ENCODE peak calls at places on chromosomes 1 and 21, in seven cellular contexts. One of them, this sample, is unnamed.

GRCh38 chr1:171138973-171139372 is 46.1 kb upstream of the FMO2 start:
- DNase-seq in colonic mucosa: no peak
- DNase-seq in cardiac fibroblast: peak; percentile 35
- DNase-seq in pancreas: no peak
- DNase-seq in breast epithelium: no peak
- DNase-seq in left ventricle myocardium inferior: no peak
- DNase-seq in prostate gland: no peak
- DNase-seq in this sample: no peak

GRCh38 chr1:119974013-119974412 is 77.7 kb upstream of the ADAM30 start:
- DNase-seq in prostate gland: peak; percentile 57
- DNase-seq in pancreas: no peak
- DNase-seq in left ventricle myocardium inferior: no peak
- DNase-seq in colonic mucosa: no peak
- DNase-seq in breast epithelium: no peak
- DNase-seq in cardiac fibroblast: no peak
- DNase-seq in this sample: no peak

GRCh38 chr21:43767980-43768867 is 7.9 kb downstream of the CSTB start:
- DNase-seq in pancreas: no peak
- DNase-seq in breast epithelium: no peak
- DNase-seq in cardiac fibroblast: peak; percentile 91
- DNase-seq in colonic mucosa: peak; percentile 76
- DNase-seq in prostate gland: no peak
- DNase-seq in left ventricle myocardium inferior: no peak
- DNase-seq in this sample: no peak

GRCh38 chr1:212179394-212180076 is 105.7 kb upstream of the PPP2R5A start:
- DNase-seq in colonic mucosa: no peak
- DNase-seq in cardiac fibroblast: peak; percentile 93
- DNase-seq in breast epithelium: no peak
- DNase-seq in left ventricle myocardium inferior: no peak
- DNase-seq in pancreas: no peak
- DNase-seq in prostate gland: no peak
- DNase-seq in this sample: no peak

GRCh38 chr1:110638062-110638461 is 31.9 kb upstream of the KCNA2 start:
- DNase-seq in prostate gland: no peak
- DNase-seq in colonic mucosa: no peak
- DNase-seq in pancreas: no peak
- DNase-seq in cardiac fibroblast: no peak
- DNase-seq in left ventricle myocardium inferior: no peak
- DNase-seq in breast epithelium: no peak
- DNase-seq in this sample: no peak

GRCh38 chr21:27526451-27526850 is 559.6 kb upstream of the ADAMTS5 start:
- DNase-seq in left ventricle myocardium inferior: peak; percentile 23
- DNase-seq in pancreas: no peak
- DNase-seq in breast epithelium: no peak
- DNase-seq in colonic mucosa: no peak
- DNase-seq in cardiac fibroblast: peak; percentile 25
- DNase-seq in prostate gland: no peak
- DNase-seq in this sample: no peak

GRCh38 chr1:247482747-247483146 is 24.8 kb upstream of the OR2B11 start:
- DNase-seq in left ventricle myocardium inferior: no peak
- DNase-seq in prostate gland: no peak
- DNase-seq in cardiac fibroblast: no peak
- DNase-seq in pancreas: no peak
- DNase-seq in breast epithelium: no peak
- DNase-seq in colonic mucosa: no peak
- DNase-seq in this sample: no peak

GRCh38 chr1:94540440-94541174 is 952 bp downstream of the F3 start:
- DNase-seq in cardiac fibroblast: no peak
- DNase-seq in pancreas: no peak
- DNase-seq in colonic mucosa: peak; percentile 29
- DNase-seq in breast epithelium: no peak
- DNase-seq in left ventricle myocardium inferior: no peak
- DNase-seq in prostate gland: no peak
- DNase-seq in this sample: no peak

GRCh38 chr21:35252831-35253230 is 203.7 kb upstream of the RUNX1 start:
- DNase-seq in colonic mucosa: no peak
- DNase-seq in cardiac fibroblast: peak; percentile 83
- DNase-seq in prostate gland: no peak
- DNase-seq in left ventricle myocardium inferior: no peak
- DNase-seq in pancreas: no peak
- DNase-seq in breast epithelium: no peak
- DNase-seq in this sample: no peak

GRCh38 chr21:34363733-34364132 is at the start of gene KCNE2:
- DNase-seq in breast epithelium: peak; percentile 24
- DNase-seq in cardiac fibroblast: no peak
- DNase-seq in left ventricle myocardium inferior: no peak
- DNase-seq in prostate gland: no peak
- DNase-seq in pancreas: no peak
- DNase-seq in colonic mucosa: no peak
- DNase-seq in this sample: no peak

DNA sequence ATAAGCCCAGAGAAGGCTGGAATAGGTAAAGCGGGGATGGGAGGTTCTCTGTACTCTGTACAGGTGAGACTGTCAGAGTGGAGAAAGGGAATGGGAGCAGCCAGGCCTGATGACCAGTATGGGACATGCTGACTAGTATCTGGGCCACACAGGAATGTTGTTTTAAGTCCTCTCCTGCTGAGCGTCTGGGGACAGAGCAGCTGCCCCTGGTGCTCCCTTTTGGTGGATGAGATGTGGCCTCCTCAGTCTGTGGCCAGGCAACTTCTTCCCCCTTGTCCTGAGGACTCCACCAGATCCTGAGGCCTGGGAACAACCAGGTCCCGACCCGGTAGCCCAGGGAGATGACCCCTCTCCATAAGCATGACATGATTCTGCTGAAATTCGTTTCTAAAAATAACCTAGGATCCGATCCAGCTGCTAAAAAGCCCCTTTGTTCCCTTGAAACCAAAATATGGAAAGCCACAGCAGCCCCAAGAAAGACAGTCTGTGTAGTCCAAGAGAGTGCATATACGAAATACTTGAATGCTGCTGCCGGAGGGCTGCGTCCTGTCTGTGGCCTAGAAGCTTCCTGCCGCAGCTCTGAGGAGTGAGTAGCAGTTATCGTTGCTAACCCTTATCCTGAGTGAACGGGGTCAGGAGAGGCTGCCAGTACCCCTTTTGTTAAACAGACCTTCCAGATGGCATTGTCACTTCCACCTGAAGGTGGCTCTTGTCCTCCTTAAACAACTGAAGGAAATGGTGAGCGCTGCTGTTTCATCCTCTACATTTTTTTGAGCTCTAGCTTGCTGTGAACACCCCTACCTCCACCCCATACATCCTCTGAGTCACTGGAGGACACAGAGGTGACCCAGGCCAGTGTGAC is 47.1 kb downstream of the ATP2B4 start:
- DNase-seq in breast epithelium: peak; percentile 40
- DNase-seq in prostate gland: no peak
- DNase-seq in pancreas: no peak
- DNase-seq in left ventricle myocardium inferior: peak; percentile 41
- DNase-seq in cardiac fibroblast: peak; percentile 96
- DNase-seq in colonic mucosa: peak; percentile 32
- DNase-seq in this sample: peak; percentile 55
- TF ChIP-seq CTCF in breast epithelium: peak; percentile 32
- TF ChIP-seq CTCF in prostate gland: no peak
- TF ChIP-seq CTCF in pancreas: no peak
- TF ChIP-seq CTCF in left ventricle myocardium inferior: peak; percentile 33
- TF ChIP-seq CTCF in cardiac fibroblast: peak; percentile 30
- TF ChIP-seq CTCF in colonic mucosa: no peak
- TF ChIP-seq CTCF in this sample: peak; percentile 64

GRCh38 chr1:87939486-87939885 is 610.8 kb downstream of the LMO4 start:
- DNase-seq in pancreas: no peak
- DNase-seq in breast epithelium: no peak
- DNase-seq in left ventricle myocardium inferior: no peak
- DNase-seq in cardiac fibroblast: peak; percentile 8
- DNase-seq in colonic mucosa: no peak
- DNase-seq in prostate gland: no peak
- DNase-seq in this sample: no peak

GRCh38 chr1:87942165-87942564 is 613.5 kb downstream of the LMO4 start:
- DNase-seq in cardiac fibroblast: peak; percentile 25
- DNase-seq in pancreas: no peak
- DNase-seq in colonic mucosa: no peak
- DNase-seq in breast epithelium: peak; percentile 38
- DNase-seq in prostate gland: no peak
- DNase-seq in left ventricle myocardium inferior: peak; percentile 20
- DNase-seq in this sample: no peak

GRCh38 chr1:87941292-87941946 is 612.7 kb downstream of the LMO4 start:
- DNase-seq in colonic mucosa: no peak
- DNase-seq in breast epithelium: no peak
- DNase-seq in pancreas: no peak
- DNase-seq in left ventricle myocardium inferior: no peak
- DNase-seq in prostate gland: no peak
- DNase-seq in cardiac fibroblast: no peak
- DNase-seq in this sample: no peak

GRCh38 chr1:87940410-87940809 is 611.7 kb downstream of the LMO4 start:
- DNase-seq in cardiac fibroblast: peak; percentile 35
- DNase-seq in left ventricle myocardium inferior: no peak
- DNase-seq in pancreas: no peak
- DNase-seq in colonic mucosa: no peak
- DNase-seq in prostate gland: no peak
- DNase-seq in breast epithelium: no peak
- DNase-seq in this sample: no peak

DNA sequence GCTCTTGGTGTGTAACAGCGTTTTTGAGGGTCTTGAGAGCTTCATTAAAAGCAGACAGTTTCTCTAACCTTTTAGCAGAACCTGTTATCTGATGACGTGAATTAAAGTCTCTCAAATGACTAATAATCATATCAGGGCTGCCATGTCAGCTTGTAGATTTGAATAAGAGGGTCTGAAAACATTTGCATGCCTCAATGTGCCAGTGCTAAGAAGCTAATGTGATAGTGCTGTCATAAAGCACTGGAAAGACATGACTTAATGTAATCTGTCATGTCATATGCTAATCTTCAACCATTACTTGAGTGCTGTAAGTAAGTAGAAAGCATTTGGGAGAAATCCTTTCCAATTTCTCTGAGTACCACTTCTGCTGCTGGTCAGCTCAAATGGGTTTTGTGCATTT is 609.1 kb downstream of the LMO4 start:
- DNase-seq in left ventricle myocardium inferior: no peak
- DNase-seq in prostate gland: no peak
- DNase-seq in colonic mucosa: no peak
- DNase-seq in breast epithelium: no peak
- DNase-seq in pancreas: no peak
- DNase-seq in cardiac fibroblast: no peak
- DNase-seq in this sample: no peak
- TF ChIP-seq CTCF in left ventricle myocardium inferior: no peak
- TF ChIP-seq CTCF in prostate gland: no peak
- TF ChIP-seq CTCF in colonic mucosa: no peak
- TF ChIP-seq CTCF in breast epithelium: no peak
- TF ChIP-seq CTCF in pancreas: no peak
- TF ChIP-seq CTCF in cardiac fibroblast: no peak
- TF ChIP-seq CTCF in this sample: no peak

DNA sequence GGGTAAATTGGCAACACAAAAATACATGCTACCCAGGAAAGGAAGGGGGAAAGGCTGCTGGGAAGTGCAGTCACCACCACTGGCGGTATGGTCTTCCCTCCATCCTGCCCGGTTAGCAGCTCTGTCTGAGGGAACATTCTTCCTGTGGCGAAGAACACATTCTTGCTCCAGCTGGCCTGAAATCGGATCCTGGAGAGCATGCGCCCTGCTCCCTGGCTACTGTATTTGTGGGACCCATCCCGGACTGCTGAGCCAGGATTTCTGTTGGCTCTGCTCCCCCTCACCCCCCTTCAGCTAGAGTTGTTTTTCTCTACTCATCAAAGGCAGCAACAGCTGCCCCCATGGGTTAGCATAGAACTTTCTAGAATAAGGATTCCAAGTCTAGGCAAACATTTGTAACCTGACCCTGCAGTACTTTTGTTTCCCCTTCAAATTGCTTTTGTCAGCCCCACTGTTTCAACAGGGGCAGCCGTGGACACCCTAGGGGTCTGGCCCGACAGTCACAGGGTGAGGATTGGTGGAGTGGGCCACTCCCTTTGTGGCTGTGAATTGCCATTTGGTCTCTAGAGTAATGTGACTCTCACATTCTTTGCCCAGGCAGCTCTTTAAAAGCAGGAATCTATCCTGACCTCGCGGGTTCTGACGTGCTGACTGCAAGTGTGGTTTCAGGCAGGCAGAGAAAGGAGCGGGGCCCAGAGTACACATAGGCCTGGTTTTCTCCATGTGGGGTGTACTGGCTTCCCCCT is 157.7 kb downstream of the TOMM20 start:
- DNase-seq in colonic mucosa: peak; percentile 70
- DNase-seq in prostate gland: peak; percentile 68
- DNase-seq in cardiac fibroblast: peak; percentile 93
- DNase-seq in left ventricle myocardium inferior: peak; percentile 78
- DNase-seq in breast epithelium: peak; percentile 84
- DNase-seq in pancreas: peak; percentile 55
- DNase-seq in this sample: no peak
- TF ChIP-seq CTCF in colonic mucosa: no peak
- TF ChIP-seq CTCF in prostate gland: no peak
- TF ChIP-seq CTCF in cardiac fibroblast: no peak
- TF ChIP-seq CTCF in left ventricle myocardium inferior: no peak
- TF ChIP-seq CTCF in breast epithelium: no peak
- TF ChIP-seq CTCF in pancreas: no peak
- TF ChIP-seq CTCF in this sample: no peak

GRCh38 chr1:188363943-188364342 is 1535.2 kb downstream of the PLA2G4A start:
- DNase-seq in left ventricle myocardium inferior: no peak
- DNase-seq in colonic mucosa: no peak
- DNase-seq in prostate gland: no peak
- DNase-seq in pancreas: no peak
- DNase-seq in cardiac fibroblast: no peak
- DNase-seq in breast epithelium: no peak
- DNase-seq in this sample: no peak
- TF ChIP-seq CTCF in left ventricle myocardium inferior: no peak
- TF ChIP-seq CTCF in colonic mucosa: no peak
- TF ChIP-seq CTCF in prostate gland: no peak
- TF ChIP-seq CTCF in pancreas: no peak
- TF ChIP-seq CTCF in cardiac fibroblast: no peak
- TF ChIP-seq CTCF in breast epithelium: no peak
- TF ChIP-seq CTCF in this sample: no peak

This sample was measured in CD4-positive, alpha-beta T cell.